ENCODE peak calls at places on chromosome 13, in nine cellular contexts. One of them, this sample, is unnamed.
A peak's percentile ranks its signal among the peaks of the same experiment; 100 is the strongest.

GRCh38 chr13:101945435-101945834 is 456.4 kb downstream of the FGF14 start:
- DNase-seq in GM12878: no peak
- DNase-seq in IMR-90: no peak
- DNase-seq in uterus: no peak
- DNase-seq in HCT116: no peak
- DNase-seq in upper lobe of left lung: no peak
- DNase-seq in suprapubic skin: no peak
- DNase-seq in breast epithelium: no peak
- DNase-seq in body of pancreas: no peak
- DNase-seq in this sample: no peak

GRCh38 chr13:19910336-19911072 is 47.1 kb upstream of the ZMYM5 start:
- DNase-seq in GM12878: no peak
- DNase-seq in breast epithelium: no peak
- DNase-seq in suprapubic skin: no peak
- DNase-seq in upper lobe of left lung: no peak
- DNase-seq in IMR-90: peak; percentile 49
- DNase-seq in HCT116: peak; percentile 43
- DNase-seq in uterus: no peak
- DNase-seq in body of pancreas: no peak
- DNase-seq in this sample: no peak

GRCh38 chr13:31914843-31915242 is 116.7 kb upstream of the FRY start:
- DNase-seq in IMR-90: no peak
- DNase-seq in suprapubic skin: no peak
- DNase-seq in GM12878: no peak
- DNase-seq in body of pancreas: no peak
- DNase-seq in upper lobe of left lung: no peak
- DNase-seq in uterus: no peak
- DNase-seq in HCT116: no peak
- DNase-seq in breast epithelium: no peak
- DNase-seq in this sample: no peak

GRCh38 chr13:65275838-65276630 is 1954.1 kb downstream of the PCDH9 start:
- DNase-seq in HCT116: no peak
- DNase-seq in body of pancreas: peak; percentile 22
- DNase-seq in suprapubic skin: no peak
- DNase-seq in uterus: no peak
- DNase-seq in IMR-90: no peak
- DNase-seq in GM12878: no peak
- DNase-seq in upper lobe of left lung: no peak
- DNase-seq in breast epithelium: no peak
- DNase-seq in this sample: no peak

GRCh38 chr13:31807090-31807541 is 67.8 kb downstream of the RXFP2 start:
- DNase-seq in HCT116: no peak
- DNase-seq in suprapubic skin: no peak
- DNase-seq in GM12878: no peak
- DNase-seq in body of pancreas: no peak
- DNase-seq in uterus: no peak
- DNase-seq in upper lobe of left lung: no peak
- DNase-seq in breast epithelium: no peak
- DNase-seq in IMR-90: no peak
- DNase-seq in this sample: no peak

GRCh38 chr13:103730407-103730806 is 664.2 kb upstream of the SLC10A2 start:
- DNase-seq in upper lobe of left lung: no peak
- DNase-seq in IMR-90: no peak
- DNase-seq in HCT116: no peak
- DNase-seq in uterus: no peak
- DNase-seq in GM12878: no peak
- DNase-seq in breast epithelium: no peak
- DNase-seq in body of pancreas: no peak
- DNase-seq in suprapubic skin: no peak
- DNase-seq in this sample: no peak

GRCh38 chr13:108662528-108662927 is 33.1 kb downstream of the MYO16 start:
- DNase-seq in upper lobe of left lung: no peak
- DNase-seq in HCT116: no peak
- DNase-seq in uterus: no peak
- DNase-seq in body of pancreas: no peak
- DNase-seq in breast epithelium: no peak
- DNase-seq in GM12878: no peak
- DNase-seq in suprapubic skin: no peak
- DNase-seq in IMR-90: no peak
- DNase-seq in this sample: no peak

GRCh38 chr13:112844411-112844810 is 124.6 kb upstream of the MCF2L start:
- DNase-seq in body of pancreas: no peak
- DNase-seq in uterus: no peak
- DNase-seq in GM12878: no peak
- DNase-seq in upper lobe of left lung: no peak
- DNase-seq in IMR-90: no peak
- DNase-seq in breast epithelium: no peak
- DNase-seq in suprapubic skin: no peak
- DNase-seq in HCT116: no peak
- DNase-seq in this sample: no peak

GRCh38 chr13:46552302-46552680 is 679 bp upstream of the LRCH1 start:
- DNase-seq in HCT116: no peak
- DNase-seq in IMR-90: no peak
- DNase-seq in body of pancreas: peak; percentile 28
- DNase-seq in breast epithelium: no peak
- DNase-seq in uterus: peak; percentile 31
- DNase-seq in upper lobe of left lung: peak; percentile 22
- DNase-seq in GM12878: no peak
- DNase-seq in suprapubic skin: no peak
- DNase-seq in this sample: no peak

GRCh38 chr13:51895906-51896888 is 34.4 kb downstream of the CCDC70 start:
- DNase-seq in breast epithelium: no peak
- DNase-seq in upper lobe of left lung: peak; percentile 42
- DNase-seq in GM12878: no peak
- DNase-seq in HCT116: peak; percentile 29
- DNase-seq in uterus: no peak
- DNase-seq in body of pancreas: peak; percentile 72
- DNase-seq in suprapubic skin: no peak
- DNase-seq in IMR-90: peak; percentile 61
- DNase-seq in this sample: no peak

DNA sequence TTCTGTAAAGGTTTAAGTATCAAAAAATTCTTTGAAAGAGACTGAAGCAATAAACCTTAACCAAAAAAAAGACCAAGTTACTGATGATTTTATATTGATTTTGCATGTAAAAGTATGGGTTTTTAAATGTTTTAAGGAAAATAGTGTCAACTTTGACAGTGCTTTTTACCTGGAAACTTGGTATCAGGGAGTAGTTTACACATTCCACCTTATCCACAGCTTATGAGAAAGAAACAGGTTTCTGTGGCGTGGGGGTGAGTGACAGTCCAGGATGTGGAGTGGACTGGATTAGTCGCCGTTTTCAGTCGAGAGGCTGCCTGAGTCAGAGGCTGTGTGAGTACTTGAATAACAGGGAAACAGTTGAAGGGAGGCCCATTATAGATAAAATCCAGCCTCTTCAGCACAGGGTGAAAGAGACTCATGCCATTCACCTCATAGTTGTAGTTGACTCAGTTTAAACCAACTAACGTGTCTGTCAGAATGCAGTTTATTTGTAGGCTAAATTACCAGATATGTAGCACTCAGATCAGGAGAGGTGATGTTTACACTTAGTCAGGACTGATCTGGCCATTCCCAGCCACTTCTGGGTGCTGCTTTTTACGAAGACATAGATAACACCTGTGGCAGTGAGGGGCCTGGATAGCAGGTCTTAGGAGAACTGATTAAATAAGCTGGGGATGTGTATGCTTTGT is 595 bp upstream of the GPR183 start:
- DNase-seq in upper lobe of left lung: peak; percentile 85
- DNase-seq in uterus: no peak
- DNase-seq in GM12878: no peak
- DNase-seq in IMR-90: peak; percentile 83
- DNase-seq in breast epithelium: no peak
- DNase-seq in suprapubic skin: no peak
- DNase-seq in HCT116: no peak
- DNase-seq in body of pancreas: peak; percentile 54
- DNase-seq in this sample: no peak
- H3K4me3 ChIP-seq in upper lobe of left lung: no peak overlapping the region
- H3K4me3 ChIP-seq in uterus: no peak overlapping the region
- H3K4me3 ChIP-seq in GM12878: peak overlapping the region; percentile 98
- H3K4me3 ChIP-seq in IMR-90: no peak overlapping the region
- H3K4me3 ChIP-seq in breast epithelium: no peak overlapping the region
- H3K4me3 ChIP-seq in suprapubic skin: no peak overlapping the region
- H3K4me3 ChIP-seq in HCT116: no peak overlapping the region
- H3K4me3 ChIP-seq in body of pancreas: no peak overlapping the region
- H3K4me3 ChIP-seq in this sample: no peak overlapping the region

GRCh38 chr13:35859981-35860380 is 271.2 kb downstream of the DCLK1 start:
- DNase-seq in suprapubic skin: no peak
- DNase-seq in HCT116: no peak
- DNase-seq in GM12878: no peak
- DNase-seq in uterus: no peak
- DNase-seq in upper lobe of left lung: no peak
- DNase-seq in breast epithelium: no peak
- DNase-seq in body of pancreas: no peak
- DNase-seq in IMR-90: no peak
- DNase-seq in this sample: no peak
- H3K4me1 ChIP-seq in suprapubic skin: peaks cover 30% of the 10 kb centered on the region
- H3K4me1 ChIP-seq in HCT116: peaks cover 12% of the 10 kb centered on the region
- H3K4me1 ChIP-seq in GM12878: no peaks in the 10 kb centered on the region
- H3K4me1 ChIP-seq in uterus: peaks cover 16% of the 10 kb centered on the region
- H3K4me1 ChIP-seq in upper lobe of left lung: peaks cover 5% of the 10 kb centered on the region
- H3K4me1 ChIP-seq in breast epithelium: no peaks in the 10 kb centered on the region
- H3K4me1 ChIP-seq in body of pancreas: no peaks in the 10 kb centered on the region
- H3K4me1 ChIP-seq in IMR-90: peaks cover 2% of the 10 kb centered on the region
- H3K4me1 ChIP-seq in this sample: peaks cover 19% of the 10 kb centered on the region

DNA sequence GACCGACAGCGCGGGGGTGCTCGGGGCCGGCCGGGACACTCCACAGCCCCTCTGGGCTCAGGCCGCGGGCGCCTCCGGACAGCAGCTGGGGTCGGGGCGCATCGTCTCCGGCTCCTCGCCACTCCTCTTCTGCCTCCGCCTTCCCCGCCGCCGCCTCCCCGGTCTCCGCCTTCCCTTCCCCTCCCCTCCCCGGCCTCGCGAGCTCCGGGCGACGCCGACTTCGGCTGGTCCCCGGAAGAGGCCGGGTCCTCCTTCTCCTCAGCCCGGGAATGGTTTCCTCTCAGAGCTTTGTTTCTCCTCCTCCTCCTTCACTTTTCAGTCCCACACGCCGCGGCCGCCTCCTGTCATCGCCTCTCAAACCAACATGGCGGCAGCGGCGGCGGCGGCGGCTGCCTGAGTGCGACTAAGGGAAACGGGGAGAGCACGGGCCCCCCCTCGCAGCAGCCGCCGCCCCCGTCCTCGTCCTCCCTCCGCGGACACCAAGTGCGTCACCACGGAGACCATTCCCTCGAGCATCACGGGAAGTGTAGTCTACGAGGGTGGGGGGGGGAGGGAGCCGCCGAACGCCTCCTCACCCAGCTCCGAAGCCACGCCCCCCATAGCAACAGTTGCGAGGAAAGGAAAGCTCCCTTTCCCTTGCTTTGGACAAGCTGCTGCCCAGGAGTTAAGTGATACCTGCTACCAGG is at the start of gene UBL3:
- DNase-seq in upper lobe of left lung: peak; percentile 97
- DNase-seq in GM12878: peak; percentile 62
- DNase-seq in suprapubic skin: peak; percentile 98
- DNase-seq in uterus: peak; percentile 98
- DNase-seq in HCT116: peak; percentile 85
- DNase-seq in IMR-90: peak; percentile 95
- DNase-seq in breast epithelium: peak; percentile 97
- DNase-seq in body of pancreas: peak; percentile 98
- DNase-seq in this sample: peak; percentile 90
- TF ChIP-seq POLR2A in upper lobe of left lung: peak; percentile 93
- TF ChIP-seq POLR2A in GM12878: peak; percentile 87
- TF ChIP-seq POLR2A in suprapubic skin: peak; percentile 93
- TF ChIP-seq POLR2A in uterus: peak; percentile 91
- TF ChIP-seq POLR2A in HCT116: peak; percentile 29
- TF ChIP-seq POLR2A in IMR-90: peak; percentile 86
- TF ChIP-seq POLR2A in breast epithelium: peak; percentile 93
- TF ChIP-seq POLR2A in body of pancreas: peak; percentile 95
- TF ChIP-seq POLR2A in this sample: peak; percentile 79

DNA sequence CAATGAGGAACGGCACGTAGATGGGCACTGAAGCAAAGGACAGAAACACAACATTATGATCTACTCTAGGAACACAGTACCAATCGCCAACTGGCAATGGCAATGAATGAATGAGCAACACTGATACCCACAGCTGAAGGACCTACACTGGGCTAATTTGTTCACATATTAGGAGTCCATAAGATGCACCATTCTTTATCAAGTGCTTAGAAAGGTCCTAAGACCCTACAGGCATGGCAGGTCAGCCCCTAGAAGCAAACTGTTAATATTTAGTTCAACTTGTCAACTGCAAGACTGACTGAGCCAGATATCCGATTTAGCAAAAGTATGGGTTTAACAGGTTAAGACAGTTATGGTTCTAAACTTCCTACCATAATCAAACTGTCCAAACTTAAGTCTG is 4.8 kb downstream of the SHISA2 start:
- DNase-seq in breast epithelium: no peak
- DNase-seq in uterus: no peak
- DNase-seq in IMR-90: no peak
- DNase-seq in HCT116: no peak
- DNase-seq in suprapubic skin: no peak
- DNase-seq in body of pancreas: no peak
- DNase-seq in upper lobe of left lung: no peak
- DNase-seq in GM12878: no peak
- DNase-seq in this sample: no peak
- H3K4me3 ChIP-seq in breast epithelium: no peak overlapping the region
- H3K4me3 ChIP-seq in uterus: no peak overlapping the region
- H3K4me3 ChIP-seq in IMR-90: no peak overlapping the region
- H3K4me3 ChIP-seq in HCT116: no peak overlapping the region
- H3K4me3 ChIP-seq in suprapubic skin: no peak overlapping the region
- H3K4me3 ChIP-seq in body of pancreas: no peak overlapping the region
- H3K4me3 ChIP-seq in upper lobe of left lung: no peak overlapping the region
- H3K4me3 ChIP-seq in GM12878: no peak overlapping the region
- H3K4me3 ChIP-seq in this sample: no peak overlapping the region

GRCh38 chr13:97228850-97229521 is 6.9 kb downstream of the MBNL2 start:
- DNase-seq in GM12878: no peak
- DNase-seq in body of pancreas: no peak
- DNase-seq in uterus: no peak
- DNase-seq in suprapubic skin: no peak
- DNase-seq in upper lobe of left lung: no peak
- DNase-seq in HCT116: no peak
- DNase-seq in IMR-90: peak; percentile 30
- DNase-seq in breast epithelium: no peak
- DNase-seq in this sample: no peak
- H3K4me1 ChIP-seq in GM12878: peaks cover 7% of the 10 kb centered on the region
- H3K4me1 ChIP-seq in body of pancreas: peaks cover 72% of the 10 kb centered on the region
- H3K4me1 ChIP-seq in uterus: peaks cover 8% of the 10 kb centered on the region
- H3K4me1 ChIP-seq in suprapubic skin: peaks cover 53% of the 10 kb centered on the region
- H3K4me1 ChIP-seq in upper lobe of left lung: peaks cover 58% of the 10 kb centered on the region
- H3K4me1 ChIP-seq in HCT116: peaks cover 43% of the 10 kb centered on the region
- H3K4me1 ChIP-seq in IMR-90: peaks cover 28% of the 10 kb centered on the region
- H3K4me1 ChIP-seq in breast epithelium: peaks cover 8% of the 10 kb centered on the region
- H3K4me1 ChIP-seq in this sample: peaks cover 54% of the 10 kb centered on the region

DNA sequence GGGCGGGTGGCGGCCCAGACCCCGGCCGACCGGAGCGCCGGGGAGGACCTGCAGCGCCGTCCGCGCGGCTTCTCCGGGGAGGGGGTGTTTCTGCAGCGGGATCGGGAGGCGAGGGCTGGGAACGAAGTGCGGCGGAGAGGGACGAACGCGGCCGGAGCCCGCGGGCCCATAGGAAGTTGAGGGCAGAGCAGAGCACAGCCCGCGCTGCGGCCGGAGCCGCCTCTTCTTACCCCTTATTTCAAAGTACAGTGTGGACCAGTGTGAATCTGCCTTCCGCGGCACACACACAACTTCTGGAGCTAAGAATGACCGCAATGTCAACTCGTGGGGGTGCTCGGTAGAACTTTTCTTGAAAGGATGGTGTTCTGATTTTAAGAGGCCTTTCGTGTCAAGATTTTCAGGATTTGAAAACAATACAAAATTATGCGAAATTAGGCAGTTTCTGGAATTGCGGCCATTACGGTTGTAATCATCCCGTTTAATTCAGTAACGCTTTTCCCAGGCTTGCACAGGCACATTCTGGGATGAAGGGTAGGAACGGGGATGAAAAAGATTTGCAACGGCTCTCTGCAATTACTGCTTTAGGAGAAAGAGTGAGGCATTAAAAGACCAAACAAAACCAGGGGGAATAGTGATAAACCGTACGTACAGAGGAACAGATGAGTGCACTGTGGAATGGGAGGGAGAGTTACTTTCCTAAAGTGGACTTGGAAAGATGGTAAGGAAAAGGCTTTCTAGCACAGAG is 845 bp downstream of the TDRD3 start:
- DNase-seq in HCT116: no peak
- DNase-seq in breast epithelium: peak; percentile 29
- DNase-seq in uterus: peak; percentile 43
- DNase-seq in upper lobe of left lung: peak; percentile 56
- DNase-seq in IMR-90: peak; percentile 67
- DNase-seq in GM12878: no peak
- DNase-seq in suprapubic skin: peak; percentile 77
- DNase-seq in body of pancreas: peak; percentile 68
- DNase-seq in this sample: peak; percentile 7
- TF ChIP-seq POLR2A in HCT116: no peak
- TF ChIP-seq POLR2A in breast epithelium: no peak
- TF ChIP-seq POLR2A in uterus: peak; percentile 16
- TF ChIP-seq POLR2A in upper lobe of left lung: no peak
- TF ChIP-seq POLR2A in IMR-90: peak; percentile 57
- TF ChIP-seq POLR2A in GM12878: peak; percentile 79
- TF ChIP-seq POLR2A in suprapubic skin: no peak
- TF ChIP-seq POLR2A in body of pancreas: peak; percentile 64
- TF ChIP-seq POLR2A in this sample: no peak

This sample was measured in esophagus squamous epithelium.